ENCODE peak calls at places on chromosomes 11 and 22, in four cellular contexts. P, R, A and V are unnamed samples.

GRCh38 chr22:19844423-19845368 is 10.0 kb downstream of the GNB1L start:
- DNase-seq in P (no peak), R (no peak), A (no peak), V (no peak)

GRCh38 chr22:20438678-20439492 is 1.3 kb upstream of the SCARF2 start:
- DNase-seq in P (peak; percentile 54), R (peak; percentile 37), A (peak; percentile 59), V (no peak)

GRCh38 chr22:35839811-35840739 is 122.4 kb downstream of the APOL5 start:
- DNase-seq in P (peak; percentile 78), R (no peak), A (peak; percentile 92), V (no peak)

GRCh38 chr11:109426442-109426841 is 4.5 kb downstream of the C11orf87 start:
- DNase-seq in P (no peak), R (no peak), A (no peak), V (no peak)

GRCh38 chr11:27205779-27206549 is 157.1 kb downstream of the CCDC34 start:
- DNase-seq in P (no peak), R (no peak), A (peak; percentile 19), V (no peak)

GRCh38 chr11:119764108-119764874 is 35.3 kb upstream of the NECTIN1 start:
- DNase-seq in P (no peak), R (no peak), A (no peak), V (no peak)

GRCh38 chr11:121544956-121545355 is 92.2 kb upstream of the SORL1-AS1 start:
- DNase-seq in P (no peak), R (no peak), A (no peak), V (no peak)

GRCh38 chr11:69922015-69922595 is 102.9 kb upstream of the FGF3 start:
- DNase-seq in P (peak; percentile 19), R (no peak), A (no peak), V (no peak)

GRCh38 chr11:104164028-104164520 is at the start of gene PDGFD:
- DNase-seq in P (peak; percentile 89), R (peak; percentile 54), A (peak; percentile 6), V (no peak)

GRCh38 chr22:40385041-40385782 is 14.8 kb downstream of the SGSM3 start:
- DNase-seq in P (no peak), R (no peak), A (no peak), V (no peak)

GRCh38 chr11:92332986-92333385 is 108.4 kb downstream of the FAT3 start:
- DNase-seq in P (no peak), R (no peak), A (no peak), V (no peak)

GRCh38 chr22:38303974-38304373 is 13.3 kb downstream of the CSNK1E start:
- DNase-seq in P (no peak), R (no peak), A (no peak), V (no peak)

GRCh38 chr11:5626191-5626590 is 1.4 kb downstream of the TRIM34 start:
- DNase-seq in P (no peak), R (no peak), A (no peak), V (no peak)

GRCh38 chr22:39254789-39255298 is 10.1 kb upstream of the PDGFB start:
- DNase-seq in P (no peak), R (no peak), A (peak; percentile 24), V (peak; percentile 41)

GRCh38 chr11:65575568-65576231 is at the start of gene EHBP1L1:
- DNase-seq in P (no peak), R (no peak), A (peak; percentile 81), V (peak; percentile 70)

GRCh38 chr22:29798801-29799200 is 31.6 kb downstream of the UQCR10 start:
- DNase-seq in P (no peak), R (no peak), A (no peak), V (no peak)

GRCh38 chr11:9752091-9752490 is 88.2 kb downstream of the SWAP70 start:
- DNase-seq in P (no peak), R (peak; percentile 21), A (peak; percentile 53), V (no peak)

GRCh38 chr22:25987948-25988347 is 181.3 kb upstream of the SEZ6L start:
- DNase-seq in P (no peak), R (no peak), A (no peak), V (no peak)

GRCh38 chr11:77195071-77195705 is 67.1 kb downstream of the MYO7A start:
- DNase-seq in P (no peak), R (no peak), A (no peak), V (no peak)

GRCh38 chr22:24053481-24054226 is 42.5 kb downstream of the CABIN1 start:
- DNase-seq in P (no peak), R (no peak), A (no peak), V (peak; percentile 15)

GRCh38 chr11:118872403-118872821 is 11.3 kb upstream of the CXCR5 start:
- DNase-seq in P (no peak), R (no peak), A (no peak), V (no peak)

GRCh38 chr11:17371614-17372013 is 16.8 kb downstream of the KCNJ11 start:
- DNase-seq in P (no peak), R (no peak), A (peak; percentile 64), V (no peak)

GRCh38 chr11:42524534-42525227 is 787.1 kb upstream of the API5 start:
- DNase-seq in P (peak; percentile 59), R (peak; percentile 41), A (peak; percentile 39), V (peak; percentile 5)

GRCh38 chr11:95404370-95404769 is 173.4 kb upstream of the SESN3 start:
- DNase-seq in P (no peak), R (no peak), A (no peak), V (no peak)

GRCh38 chr11:3022982-3023381 is 30.9 kb upstream of the NAP1L4 start:
- DNase-seq in P (no peak), R (no peak), A (no peak), V (no peak)

GRCh38 chr22:42930810-42931420 is 73.8 kb upstream of the ARFGAP3 start:
- DNase-seq in P (no peak), R (peak; percentile 53), A (no peak), V (no peak)

GRCh38 chr11:30244255-30244654 is 13.4 kb downstream of the FSHB start:
- DNase-seq in P (no peak), R (no peak), A (no peak), V (no peak)

GRCh38 chr11:8192016-8192895 is 23.4 kb upstream of the RIC3 start:
- DNase-seq in P (peak; percentile 84), R (peak; percentile 45), A (peak; percentile 68), V (no peak)

GRCh38 chr22:21641417-21641794 is 696 bp upstream of the SDF2L1 start:
- DNase-seq in P (no peak), R (peak; percentile 59), A (peak; percentile 98), V (no peak)
- TF ChIP-seq TCF7 in P (no peak), R (no peak), A (no peak), V (no peak)

GRCh38 chr22:17874231-17874630 is 100.0 kb upstream of the BID start:
- DNase-seq in P (no peak), R (no peak), A (no peak), V (no peak)

GRCh38 chr22:17873804-17874203 is 99.5 kb upstream of the BID start:
- DNase-seq in P (no peak), R (no peak), A (no peak), V (no peak)

GRCh38 chr22:17871726-17872458 is 97.6 kb upstream of the BID start:
- DNase-seq in P (no peak), R (no peak), A (no peak), V (no peak)

GRCh38 chr22:17873116-17873515 is 98.8 kb upstream of the BID start:
- DNase-seq in P (no peak), R (no peak), A (no peak), V (no peak)

DNA sequence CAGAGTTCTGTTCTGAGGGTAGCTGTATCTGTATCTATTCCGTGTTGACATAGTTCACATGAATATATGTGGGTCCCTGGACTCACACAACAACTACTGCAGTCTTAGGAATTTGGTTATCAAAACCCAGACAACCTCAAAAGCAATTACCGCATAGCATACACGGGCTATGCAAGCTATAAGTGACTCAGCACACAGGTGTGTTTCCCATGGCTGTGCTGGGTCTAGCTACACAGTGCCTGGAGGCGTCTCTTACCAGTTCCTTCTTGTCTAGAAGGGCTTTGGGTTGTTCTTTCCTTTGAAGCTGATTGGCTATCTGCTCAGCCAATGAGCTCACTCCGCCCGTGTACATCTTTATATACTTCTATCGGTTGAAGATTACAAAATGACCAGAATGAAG is 98.2 kb upstream of the BID start:
- DNase-seq in P (no peak), R (no peak), A (no peak), V (no peak)
- TF ChIP-seq ESRRA in P (no peak), R (no peak), A (no peak), V (no peak)

GRCh38 chr11:78331711-78332110 is 85.9 kb downstream of the GAB2 start:
- DNase-seq in P (no peak), R (no peak), A (no peak), V (no peak)
- TF ChIP-seq TCF7 in P (no peak), R (no peak), A (no peak), V (no peak)

DNA sequence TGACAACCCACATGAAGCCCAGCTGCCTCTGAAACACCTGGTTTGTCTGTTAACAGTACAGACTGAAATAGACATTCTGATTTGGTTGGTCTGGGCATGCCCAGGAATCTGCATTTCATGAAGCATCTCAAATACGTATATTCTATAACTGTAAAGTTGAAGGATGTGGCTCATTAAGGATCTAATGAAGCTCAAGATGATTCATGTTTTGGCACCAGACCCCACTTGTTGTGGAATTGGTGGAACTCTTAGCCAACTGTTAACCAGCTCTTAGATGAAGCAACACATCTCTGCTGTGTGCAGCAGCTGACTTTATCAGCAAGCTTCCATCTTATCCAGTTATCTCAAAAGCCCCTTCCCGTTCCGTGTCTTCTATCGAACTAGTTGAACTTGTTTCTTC is 232.2 kb downstream of the INSC start:
- DNase-seq in P (no peak), R (no peak), A (no peak), V (no peak)
- TF ChIP-seq ESRRA in P (no peak), R (no peak), A (no peak), V (no peak)

GRCh38 chr11:134226806-134227325 is 2.4 kb downstream of the VPS26B start:
- DNase-seq in P (no peak), R (no peak), A (no peak), V (no peak)
- TF ChIP-seq TCF7 in P (no peak), R (no peak), A (no peak), V (no peak)

GRCh38 chr11:64247729-64248531 is 1.2 kb upstream of the PPP1R14B start:
- DNase-seq in P (no peak), R (no peak), A (no peak), V (no peak)
- TF ChIP-seq ESRRA in P (no peak), R (no peak), A (no peak), V (no peak)

GRCh38 chr11:14075118-14075601 is 112.6 kb downstream of the SPON1 start:
- DNase-seq in P (peak; percentile 23), R (no peak), A (no peak), V (no peak)
- TF ChIP-seq TCF7 in P (no peak), R (no peak), A (no peak), V (no peak)